ENCODE peak calls at places on chromosome 4, in ten cellular contexts. One of them, this sample, is unnamed.

GRCh38 chr4:155675709-155676429 is 9.2 kb downstream of the GUCY1A1 start:
- DNase-seq in T-helper 22 cell: no peak
- DNase-seq in naive thymus-derived CD8-positive, alpha-beta T cell: no peak
- DNase-seq in endodermal cell: no peak
- DNase-seq in stimulated activated CD8-positive, alpha-beta memory T cell treated with anti-CD3 and anti-CD28 coated beads, Interleukin-15, amount 100 ng/mL, for 1 hour: no peak
- DNase-seq in activated T-cell treated with anti-CD3 and anti-CD28 coated beads for 4 hours: no peak
- DNase-seq in brain microvascular endothelial cell: no peak
- DNase-seq in NCI-H2029: no peak
- DNase-seq in GM20000: peak
- DNase-seq in CD8-positive, alpha-beta T cell: no peak
- DNase-seq in this sample: peak

GRCh38 chr4:827209-828081 is 1.5 kb upstream of the CPLX1 start:
- DNase-seq in T-helper 22 cell: no peak
- DNase-seq in naive thymus-derived CD8-positive, alpha-beta T cell: no peak
- DNase-seq in endodermal cell: peak
- DNase-seq in stimulated activated CD8-positive, alpha-beta memory T cell treated with anti-CD3 and anti-CD28 coated beads, Interleukin-15, amount 100 ng/mL, for 1 hour: no peak
- DNase-seq in activated T-cell treated with anti-CD3 and anti-CD28 coated beads for 4 hours: no peak
- DNase-seq in brain microvascular endothelial cell: no peak
- DNase-seq in NCI-H2029: no peak
- DNase-seq in GM20000: no peak
- DNase-seq in CD8-positive, alpha-beta T cell: no peak
- DNase-seq in this sample: no peak

GRCh38 chr4:16636911-16637630 is 261.4 kb downstream of the LDB2 start:
- DNase-seq in T-helper 22 cell: no peak
- DNase-seq in naive thymus-derived CD8-positive, alpha-beta T cell: no peak
- DNase-seq in endodermal cell: no peak
- DNase-seq in stimulated activated CD8-positive, alpha-beta memory T cell treated with anti-CD3 and anti-CD28 coated beads, Interleukin-15, amount 100 ng/mL, for 1 hour: no peak
- DNase-seq in activated T-cell treated with anti-CD3 and anti-CD28 coated beads for 4 hours: no peak
- DNase-seq in brain microvascular endothelial cell: no peak
- DNase-seq in NCI-H2029: no peak
- DNase-seq in GM20000: no peak
- DNase-seq in CD8-positive, alpha-beta T cell: no peak
- DNase-seq in this sample: peak

GRCh38 chr4:69707807-69708206 is 52.6 kb downstream of the SULT1B1 start:
- DNase-seq in T-helper 22 cell: no peak
- DNase-seq in naive thymus-derived CD8-positive, alpha-beta T cell: no peak
- DNase-seq in endodermal cell: no peak
- DNase-seq in stimulated activated CD8-positive, alpha-beta memory T cell treated with anti-CD3 and anti-CD28 coated beads, Interleukin-15, amount 100 ng/mL, for 1 hour: no peak
- DNase-seq in activated T-cell treated with anti-CD3 and anti-CD28 coated beads for 4 hours: no peak
- DNase-seq in brain microvascular endothelial cell: no peak
- DNase-seq in NCI-H2029: no peak
- DNase-seq in GM20000: no peak
- DNase-seq in CD8-positive, alpha-beta T cell: no peak
- DNase-seq in this sample: no peak

GRCh38 chr4:169774466-169775445 is 17.0 kb upstream of the HPF1 start:
- DNase-seq in T-helper 22 cell: no peak
- DNase-seq in naive thymus-derived CD8-positive, alpha-beta T cell: peak
- DNase-seq in endodermal cell: peak
- DNase-seq in stimulated activated CD8-positive, alpha-beta memory T cell treated with anti-CD3 and anti-CD28 coated beads, Interleukin-15, amount 100 ng/mL, for 1 hour: peak
- DNase-seq in activated T-cell treated with anti-CD3 and anti-CD28 coated beads for 4 hours: no peak
- DNase-seq in brain microvascular endothelial cell: no peak
- DNase-seq in NCI-H2029: no peak
- DNase-seq in GM20000: no peak
- DNase-seq in CD8-positive, alpha-beta T cell: peak
- DNase-seq in this sample: no peak

GRCh38 chr4:185115827-185116232 is 27.2 kb upstream of the SLC25A4 start:
- DNase-seq in T-helper 22 cell: no peak
- DNase-seq in naive thymus-derived CD8-positive, alpha-beta T cell: no peak
- DNase-seq in endodermal cell: peak
- DNase-seq in stimulated activated CD8-positive, alpha-beta memory T cell treated with anti-CD3 and anti-CD28 coated beads, Interleukin-15, amount 100 ng/mL, for 1 hour: no peak
- DNase-seq in activated T-cell treated with anti-CD3 and anti-CD28 coated beads for 4 hours: no peak
- DNase-seq in brain microvascular endothelial cell: peak
- DNase-seq in NCI-H2029: no peak
- DNase-seq in GM20000: no peak
- DNase-seq in CD8-positive, alpha-beta T cell: no peak
- DNase-seq in this sample: peak

GRCh38 chr4:1940566-1940965 is 68.2 kb downstream of the NELFA start:
- DNase-seq in T-helper 22 cell: no peak
- DNase-seq in naive thymus-derived CD8-positive, alpha-beta T cell: no peak
- DNase-seq in endodermal cell: no peak
- DNase-seq in stimulated activated CD8-positive, alpha-beta memory T cell treated with anti-CD3 and anti-CD28 coated beads, Interleukin-15, amount 100 ng/mL, for 1 hour: no peak
- DNase-seq in activated T-cell treated with anti-CD3 and anti-CD28 coated beads for 4 hours: no peak
- DNase-seq in brain microvascular endothelial cell: no peak
- DNase-seq in NCI-H2029: no peak
- DNase-seq in GM20000: no peak
- DNase-seq in CD8-positive, alpha-beta T cell: no peak
- DNase-seq in this sample: no peak

GRCh38 chr4:144399927-144400326 is 246.0 kb upstream of the HHIP start:
- DNase-seq in T-helper 22 cell: no peak
- DNase-seq in naive thymus-derived CD8-positive, alpha-beta T cell: no peak
- DNase-seq in endodermal cell: no peak
- DNase-seq in stimulated activated CD8-positive, alpha-beta memory T cell treated with anti-CD3 and anti-CD28 coated beads, Interleukin-15, amount 100 ng/mL, for 1 hour: no peak
- DNase-seq in activated T-cell treated with anti-CD3 and anti-CD28 coated beads for 4 hours: no peak
- DNase-seq in brain microvascular endothelial cell: peak
- DNase-seq in NCI-H2029: peak
- DNase-seq in GM20000: no peak
- DNase-seq in CD8-positive, alpha-beta T cell: no peak
- DNase-seq in this sample: no peak

GRCh38 chr4:153676984-153677383 is 7.1 kb upstream of the TLR2 start:
- DNase-seq in T-helper 22 cell: no peak
- DNase-seq in naive thymus-derived CD8-positive, alpha-beta T cell: no peak
- DNase-seq in endodermal cell: no peak
- DNase-seq in stimulated activated CD8-positive, alpha-beta memory T cell treated with anti-CD3 and anti-CD28 coated beads, Interleukin-15, amount 100 ng/mL, for 1 hour: no peak
- DNase-seq in activated T-cell treated with anti-CD3 and anti-CD28 coated beads for 4 hours: no peak
- DNase-seq in brain microvascular endothelial cell: peak
- DNase-seq in NCI-H2029: no peak
- DNase-seq in GM20000: no peak
- DNase-seq in CD8-positive, alpha-beta T cell: no peak
- DNase-seq in this sample: no peak

GRCh38 chr4:173834151-173834550 is 304.1 kb upstream of the HAND2 start:
- DNase-seq in T-helper 22 cell: no peak
- DNase-seq in naive thymus-derived CD8-positive, alpha-beta T cell: no peak
- DNase-seq in endodermal cell: no peak
- DNase-seq in stimulated activated CD8-positive, alpha-beta memory T cell treated with anti-CD3 and anti-CD28 coated beads, Interleukin-15, amount 100 ng/mL, for 1 hour: no peak
- DNase-seq in activated T-cell treated with anti-CD3 and anti-CD28 coated beads for 4 hours: no peak
- DNase-seq in brain microvascular endothelial cell: no peak
- DNase-seq in NCI-H2029: no peak
- DNase-seq in GM20000: no peak
- DNase-seq in CD8-positive, alpha-beta T cell: no peak
- DNase-seq in this sample: peak

GRCh38 chr4:24285759-24286158 is 298.6 kb downstream of the DHX15 start:
- DNase-seq in T-helper 22 cell: no peak
- DNase-seq in naive thymus-derived CD8-positive, alpha-beta T cell: no peak
- DNase-seq in endodermal cell: no peak
- DNase-seq in stimulated activated CD8-positive, alpha-beta memory T cell treated with anti-CD3 and anti-CD28 coated beads, Interleukin-15, amount 100 ng/mL, for 1 hour: no peak
- DNase-seq in activated T-cell treated with anti-CD3 and anti-CD28 coated beads for 4 hours: no peak
- DNase-seq in brain microvascular endothelial cell: no peak
- DNase-seq in NCI-H2029: no peak
- DNase-seq in GM20000: no peak
- DNase-seq in CD8-positive, alpha-beta T cell: no peak
- DNase-seq in this sample: no peak

GRCh38 chr4:153684182-153685073 is at the start of gene TLR2:
- DNase-seq in T-helper 22 cell: peak
- DNase-seq in naive thymus-derived CD8-positive, alpha-beta T cell: peak
- DNase-seq in endodermal cell: peak
- DNase-seq in stimulated activated CD8-positive, alpha-beta memory T cell treated with anti-CD3 and anti-CD28 coated beads, Interleukin-15, amount 100 ng/mL, for 1 hour: no peak
- DNase-seq in activated T-cell treated with anti-CD3 and anti-CD28 coated beads for 4 hours: peak
- DNase-seq in brain microvascular endothelial cell: no peak
- DNase-seq in NCI-H2029: peak
- DNase-seq in GM20000: peak
- DNase-seq in CD8-positive, alpha-beta T cell: peak
- DNase-seq in this sample: peak

GRCh38 chr4:38678078-38678477 is 14.1 kb downstream of the KLF3 start:
- DNase-seq in T-helper 22 cell: no peak
- DNase-seq in naive thymus-derived CD8-positive, alpha-beta T cell: no peak
- DNase-seq in endodermal cell: peak
- DNase-seq in stimulated activated CD8-positive, alpha-beta memory T cell treated with anti-CD3 and anti-CD28 coated beads, Interleukin-15, amount 100 ng/mL, for 1 hour: no peak
- DNase-seq in activated T-cell treated with anti-CD3 and anti-CD28 coated beads for 4 hours: no peak
- DNase-seq in brain microvascular endothelial cell: peak
- DNase-seq in NCI-H2029: no peak
- DNase-seq in GM20000: no peak
- DNase-seq in CD8-positive, alpha-beta T cell: no peak
- DNase-seq in this sample: no peak

GRCh38 chr4:74624351-74625151 is 169.8 kb downstream of the BTC start:
- DNase-seq in T-helper 22 cell: no peak
- DNase-seq in naive thymus-derived CD8-positive, alpha-beta T cell: no peak
- DNase-seq in endodermal cell: no peak
- DNase-seq in stimulated activated CD8-positive, alpha-beta memory T cell treated with anti-CD3 and anti-CD28 coated beads, Interleukin-15, amount 100 ng/mL, for 1 hour: no peak
- DNase-seq in activated T-cell treated with anti-CD3 and anti-CD28 coated beads for 4 hours: no peak
- DNase-seq in brain microvascular endothelial cell: peak
- DNase-seq in NCI-H2029: no peak
- DNase-seq in GM20000: no peak
- DNase-seq in CD8-positive, alpha-beta T cell: no peak
- DNase-seq in this sample: peak

GRCh38 chr4:8325284-8325973 is 55.9 kb downstream of the HTRA3 start:
- DNase-seq in T-helper 22 cell: no peak
- DNase-seq in naive thymus-derived CD8-positive, alpha-beta T cell: no peak
- DNase-seq in endodermal cell: peak
- DNase-seq in stimulated activated CD8-positive, alpha-beta memory T cell treated with anti-CD3 and anti-CD28 coated beads, Interleukin-15, amount 100 ng/mL, for 1 hour: no peak
- DNase-seq in activated T-cell treated with anti-CD3 and anti-CD28 coated beads for 4 hours: no peak
- DNase-seq in brain microvascular endothelial cell: no peak
- DNase-seq in NCI-H2029: no peak
- DNase-seq in GM20000: no peak
- DNase-seq in CD8-positive, alpha-beta T cell: no peak
- DNase-seq in this sample: no peak

GRCh38 chr4:165328708-165329107 is 1.2 kb downstream of the MSMO1 start:
- DNase-seq in T-helper 22 cell: no peak
- DNase-seq in naive thymus-derived CD8-positive, alpha-beta T cell: no peak
- DNase-seq in endodermal cell: no peak
- DNase-seq in stimulated activated CD8-positive, alpha-beta memory T cell treated with anti-CD3 and anti-CD28 coated beads, Interleukin-15, amount 100 ng/mL, for 1 hour: no peak
- DNase-seq in activated T-cell treated with anti-CD3 and anti-CD28 coated beads for 4 hours: no peak
- DNase-seq in brain microvascular endothelial cell: no peak
- DNase-seq in NCI-H2029: no peak
- DNase-seq in GM20000: no peak
- DNase-seq in CD8-positive, alpha-beta T cell: no peak
- DNase-seq in this sample: no peak

GRCh38 chr4:139839664-139840063 is 174.0 kb downstream of the MGST2 start:
- DNase-seq in T-helper 22 cell: no peak
- DNase-seq in naive thymus-derived CD8-positive, alpha-beta T cell: no peak
- DNase-seq in endodermal cell: no peak
- DNase-seq in stimulated activated CD8-positive, alpha-beta memory T cell treated with anti-CD3 and anti-CD28 coated beads, Interleukin-15, amount 100 ng/mL, for 1 hour: no peak
- DNase-seq in activated T-cell treated with anti-CD3 and anti-CD28 coated beads for 4 hours: no peak
- DNase-seq in brain microvascular endothelial cell: no peak
- DNase-seq in NCI-H2029: no peak
- DNase-seq in GM20000: no peak
- DNase-seq in CD8-positive, alpha-beta T cell: no peak
- DNase-seq in this sample: no peak

GRCh38 chr4:105520819-105521790 is 31.3 kb upstream of the ARHGEF38 start:
- DNase-seq in T-helper 22 cell: no peak
- DNase-seq in naive thymus-derived CD8-positive, alpha-beta T cell: peak
- DNase-seq in endodermal cell: peak
- DNase-seq in stimulated activated CD8-positive, alpha-beta memory T cell treated with anti-CD3 and anti-CD28 coated beads, Interleukin-15, amount 100 ng/mL, for 1 hour: no peak
- DNase-seq in activated T-cell treated with anti-CD3 and anti-CD28 coated beads for 4 hours: no peak
- DNase-seq in brain microvascular endothelial cell: peak
- DNase-seq in NCI-H2029: peak
- DNase-seq in GM20000: peak
- DNase-seq in CD8-positive, alpha-beta T cell: no peak
- DNase-seq in this sample: peak

GRCh38 chr4:7867701-7868429 is 71.8 kb downstream of the AFAP1 start:
- DNase-seq in T-helper 22 cell: no peak
- DNase-seq in naive thymus-derived CD8-positive, alpha-beta T cell: no peak
- DNase-seq in endodermal cell: no peak
- DNase-seq in stimulated activated CD8-positive, alpha-beta memory T cell treated with anti-CD3 and anti-CD28 coated beads, Interleukin-15, amount 100 ng/mL, for 1 hour: no peak
- DNase-seq in activated T-cell treated with anti-CD3 and anti-CD28 coated beads for 4 hours: no peak
- DNase-seq in brain microvascular endothelial cell: peak
- DNase-seq in NCI-H2029: no peak
- DNase-seq in GM20000: no peak
- DNase-seq in CD8-positive, alpha-beta T cell: no peak
- DNase-seq in this sample: no peak

GRCh38 chr4:13298655-13299054 is 185.5 kb downstream of the RAB28 start:
- DNase-seq in T-helper 22 cell: no peak
- DNase-seq in naive thymus-derived CD8-positive, alpha-beta T cell: no peak
- DNase-seq in endodermal cell: no peak
- DNase-seq in stimulated activated CD8-positive, alpha-beta memory T cell treated with anti-CD3 and anti-CD28 coated beads, Interleukin-15, amount 100 ng/mL, for 1 hour: no peak
- DNase-seq in activated T-cell treated with anti-CD3 and anti-CD28 coated beads for 4 hours: no peak
- DNase-seq in brain microvascular endothelial cell: no peak
- DNase-seq in NCI-H2029: peak
- DNase-seq in GM20000: no peak
- DNase-seq in CD8-positive, alpha-beta T cell: no peak
- DNase-seq in this sample: no peak

GRCh38 chr4:110636677-110637407 is 14.0 kb upstream of the PITX2 start:
- DNase-seq in T-helper 22 cell: no peak
- DNase-seq in naive thymus-derived CD8-positive, alpha-beta T cell: no peak
- DNase-seq in endodermal cell: peak
- DNase-seq in stimulated activated CD8-positive, alpha-beta memory T cell treated with anti-CD3 and anti-CD28 coated beads, Interleukin-15, amount 100 ng/mL, for 1 hour: no peak
- DNase-seq in activated T-cell treated with anti-CD3 and anti-CD28 coated beads for 4 hours: no peak
- DNase-seq in brain microvascular endothelial cell: no peak
- DNase-seq in NCI-H2029: no peak
- DNase-seq in GM20000: peak
- DNase-seq in CD8-positive, alpha-beta T cell: no peak
- DNase-seq in this sample: peak

GRCh38 chr4:65265526-65265925 is 404.8 kb downstream of the EPHA5 start:
- DNase-seq in T-helper 22 cell: no peak
- DNase-seq in naive thymus-derived CD8-positive, alpha-beta T cell: no peak
- DNase-seq in endodermal cell: no peak
- DNase-seq in stimulated activated CD8-positive, alpha-beta memory T cell treated with anti-CD3 and anti-CD28 coated beads, Interleukin-15, amount 100 ng/mL, for 1 hour: no peak
- DNase-seq in activated T-cell treated with anti-CD3 and anti-CD28 coated beads for 4 hours: no peak
- DNase-seq in brain microvascular endothelial cell: no peak
- DNase-seq in NCI-H2029: no peak
- DNase-seq in GM20000: no peak
- DNase-seq in CD8-positive, alpha-beta T cell: no peak
- DNase-seq in this sample: no peak